ENCODE peak calls at places on chromosomes 11 and 22, in five cellular contexts. V is IMR-90, X is fibroblast of lung, H is MM.1S, T is PC-3. F is an unnamed sample.

GRCh38 chr11:13008625-13009475 is at the start of gene RASSF10:
- DNase-seq in V (no peak), X (peak), H (peak), T (no peak), F (peak)

GRCh38 chr11:104997288-104997687 is 25.7 kb downstream of the CASP5 start:
- DNase-seq in V (no peak), X (no peak), H (no peak), T (peak), F (no peak)

GRCh38 chr11:111416231-111416960 is 37.3 kb upstream of the POU2AF1 start:
- DNase-seq in V (no peak), X (no peak), H (no peak), T (no peak), F (no peak)

GRCh38 chr11:14184548-14184947 is 174.4 kb downstream of the RRAS2 start:
- DNase-seq in V (no peak), X (peak), H (no peak), T (no peak), F (peak)

GRCh38 chr22:40418366-40419201 is 48.2 kb downstream of the SGSM3 start:
- DNase-seq in V (peak), X (no peak), H (no peak), T (no peak), F (no peak)

GRCh38 chr11:74288161-74288560 is 23.3 kb downstream of the P4HA3 start:
- DNase-seq in V (peak), X (peak), H (no peak), T (peak), F (peak)

GRCh38 chr11:44957051-44957515 is 6.4 kb upstream of the TP53I11 start:
- DNase-seq in V (no peak), X (no peak), H (no peak), T (no peak), F (no peak)

GRCh38 chr11:106625566-106625965 is 392.7 kb downstream of the GUCY1A2 start:
- DNase-seq in V (peak), X (peak), H (no peak), T (no peak), F (no peak)

GRCh38 chr11:129946256-129946655 is 50.9 kb upstream of the NFRKB start:
- DNase-seq in V (peak), X (peak), H (peak), T (no peak), F (no peak)

GRCh38 chr22:29003552-29003951 is 58.1 kb downstream of the C22orf31 start:
- DNase-seq in V (no peak), X (no peak), H (no peak), T (no peak), F (no peak)

GRCh38 chr22:29006346-29006745 is 55.3 kb downstream of the C22orf31 start:
- DNase-seq in V (no peak), X (no peak), H (no peak), T (no peak), F (no peak)

GRCh38 chr22:29003975-29004646 is 57.5 kb downstream of the C22orf31 start:
- DNase-seq in V (no peak), X (no peak), H (no peak), T (peak), F (no peak)

GRCh38 chr22:29002603-29003002 is 59.0 kb downstream of the C22orf31 start:
- DNase-seq in V (no peak), X (no peak), H (no peak), T (no peak), F (no peak)

GRCh38 chr22:29004647-29005371 is 56.8 kb downstream of the C22orf31 start:
- DNase-seq in V (peak), X (peak), H (no peak), T (no peak), F (no peak)
- H3K9ac ChIP-seq in V (no peak), X (no peak), H (no peak), T (no peak), F (no peak)

GRCh38 chr11:62559204-62559603 is 12.6 kb upstream of the AHNAK start:
- DNase-seq in V (no peak), X (no peak), H (no peak), T (no peak), F (no peak)

GRCh38 chr11:62558669-62559068 is 12.1 kb upstream of the AHNAK start:
- DNase-seq in V (no peak), X (no peak), H (no peak), T (no peak), F (no peak)

GRCh38 chr11:62556102-62556871 is 9.7 kb upstream of the AHNAK start:
- DNase-seq in V (peak), X (peak), H (peak), T (peak), F (peak)

GRCh38 chr11:62555464-62556092 is 9.0 kb upstream of the AHNAK start:
- DNase-seq in V (peak), X (peak), H (peak), T (peak), F (peak)

DNA sequence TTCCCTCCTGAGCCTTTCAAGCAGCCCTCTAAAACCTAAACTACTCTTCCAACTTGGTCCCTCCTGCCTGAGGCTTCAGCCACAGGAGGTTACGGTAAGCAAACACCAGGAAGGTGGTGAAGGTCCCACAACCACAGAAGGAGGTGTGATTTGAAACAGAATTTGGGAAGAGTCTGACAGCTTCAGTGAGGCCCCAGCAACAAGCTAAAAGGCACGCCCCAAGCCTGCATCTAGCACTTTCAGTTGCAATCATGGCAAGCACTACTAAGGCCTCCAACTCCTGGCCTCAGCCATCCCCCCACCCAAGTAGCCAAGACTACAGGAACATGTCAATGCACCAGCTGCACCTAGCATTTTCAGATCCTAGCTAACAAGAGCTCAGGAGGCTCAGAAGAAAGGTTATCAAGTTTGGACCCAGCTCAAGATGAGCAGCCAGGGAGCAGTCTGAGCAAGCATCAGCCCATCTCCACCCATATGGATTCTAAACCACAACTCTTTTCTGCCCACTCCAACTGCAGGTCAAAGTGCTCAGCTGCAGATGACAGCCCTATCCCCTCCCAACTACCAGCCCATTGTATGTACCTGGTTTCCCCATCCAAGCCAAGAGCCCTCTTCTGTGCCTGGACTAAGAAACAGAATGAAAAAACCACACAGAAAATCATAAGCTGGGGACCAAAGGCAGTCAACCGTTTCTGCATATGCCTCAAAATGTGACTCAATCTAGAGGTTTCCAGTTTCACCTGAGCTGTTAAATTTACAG is 10.4 kb upstream of the AHNAK start:
- DNase-seq in V (peak), X (no peak), H (peak), T (peak), F (no peak)
- H3K4me3 ChIP-seq in V (no peak), X (no peak), H (peak), T (peak), F (peak)

DNA sequence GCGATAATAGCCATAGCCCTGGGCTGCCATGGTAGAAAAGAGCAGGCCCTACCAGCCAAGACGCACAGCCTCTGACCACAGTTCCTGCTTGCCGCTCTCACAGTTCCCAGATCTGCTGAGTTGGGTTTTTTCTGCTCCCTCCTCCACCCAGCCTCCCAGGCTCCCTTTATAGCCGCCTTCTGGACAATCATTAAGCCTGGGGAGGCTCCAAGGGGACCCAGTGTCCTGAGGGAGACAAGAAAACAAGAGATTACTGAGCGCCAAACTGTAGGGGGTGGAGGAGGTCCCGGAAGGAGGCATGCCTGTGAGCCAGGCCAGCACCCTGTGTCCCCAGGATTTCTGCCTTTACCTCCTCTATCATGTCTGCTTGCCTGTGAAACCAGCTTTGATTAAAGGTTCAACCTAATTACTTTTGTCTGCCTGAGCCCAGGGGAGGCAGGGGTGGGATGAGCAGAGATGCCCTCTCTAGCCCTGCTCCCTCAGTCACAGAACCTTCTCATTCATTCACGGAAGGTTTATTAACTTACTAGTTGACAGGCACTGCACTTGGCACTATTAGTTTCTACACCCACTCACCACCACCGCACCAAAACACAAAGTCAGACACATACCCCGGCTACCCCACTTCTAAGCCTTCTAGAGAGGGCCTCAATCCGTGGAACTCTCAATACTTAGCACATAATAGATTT is 1.2 kb downstream of the SLC37A4 start:
- DNase-seq in V (no peak), X (no peak), H (peak), T (peak), F (no peak)
- H3K9ac ChIP-seq in V (no peak), X (no peak), H (peak), T (peak), F (peak)

GRCh38 chr11:36507824-36508489 is 2.1 kb downstream of the TRAF6 start:
- DNase-seq in V (no peak), X (no peak), H (no peak), T (no peak), F (peak)
- H3K4me3 ChIP-seq in V (no peak), X (peak), H (peak), T (peak), F (peak)